ENCODE peak calls at places on chromosomes 7 and 10, in five cellular contexts. V is small intestine, P is adrenal gland, O is tibial nerve, X is astrocyte. T is an unnamed sample.

GRCh38 chr10:33542747-33543505 is 208.5 kb upstream of the NRP1 start:
- DNase-seq in X (peak; percentile 14), P (no peak), O (no peak), V (no peak), T (no peak)

GRCh38 chr7:133051066-133051465 is 30.8 kb downstream of the CHCHD3 start:
- DNase-seq in P (no peak), X (peak; percentile 13), V (no peak), O (no peak), T (no peak)

GRCh38 chr7:27174077-27175004 is at the start of gene HOXA10:
- DNase-seq in P (peak; percentile 21), X (no peak), O (no peak), V (no peak), T (no peak)

GRCh38 chr10:71767420-71768035 is 5.8 kb downstream of the VSIR start:
- DNase-seq in V (peak; percentile 89), P (peak; percentile 45), O (peak; percentile 27), X (no peak), T (peak; percentile 68)

GRCh38 chr10:60384708-60385398 is 4.8 kb downstream of the ANK3 start:
- DNase-seq in V (no peak), X (peak; percentile 99), O (no peak), P (no peak), T (no peak)

GRCh38 chr7:127890726-127891125 is 140.5 kb downstream of the LRRC4 start:
- DNase-seq in O (no peak), X (no peak), V (no peak), P (no peak), T (no peak)

GRCh38 chr7:148289630-148290029 is 300.9 kb upstream of the C7orf33 start:
- DNase-seq in O (no peak), P (no peak), X (no peak), V (no peak), T (no peak)

GRCh38 chr7:84492565-84493034 is 298.0 kb upstream of the SEMA3A start:
- DNase-seq in V (no peak), P (no peak), O (peak; percentile 27), X (no peak), T (no peak)

GRCh38 chr7:142774826-142775225 is 4.1 kb downstream of the PRSS2 start:
- DNase-seq in O (no peak), V (no peak), P (no peak), X (peak; percentile 69), T (no peak)

GRCh38 chr10:59829601-59830000 is 76.3 kb upstream of the MRLN start:
- DNase-seq in V (no peak), O (no peak), X (no peak), P (no peak), T (no peak)

GRCh38 chr10:49387029-49387428 is 8.9 kb downstream of the DRGX start:
- DNase-seq in X (peak; percentile 78), P (no peak), V (no peak), O (no peak), T (no peak)

GRCh38 chr7:92848441-92848840 is 12.1 kb upstream of the CDK6 start:
- DNase-seq in X (no peak), V (no peak), P (no peak), O (no peak), T (no peak)

GRCh38 chr7:92847305-92847704 is 10.9 kb upstream of the CDK6 start:
- DNase-seq in P (no peak), O (no peak), V (no peak), X (no peak), T (no peak)

GRCh38 chr7:92851732-92852131 is 15.4 kb upstream of the CDK6 start:
- DNase-seq in O (no peak), P (no peak), V (no peak), X (peak; percentile 33), T (no peak)

GRCh38 chr7:92848854-92849745 is 12.7 kb upstream of the CDK6 start:
- DNase-seq in O (no peak), V (peak; percentile 78), P (no peak), X (peak; percentile 20), T (no peak)

DNA sequence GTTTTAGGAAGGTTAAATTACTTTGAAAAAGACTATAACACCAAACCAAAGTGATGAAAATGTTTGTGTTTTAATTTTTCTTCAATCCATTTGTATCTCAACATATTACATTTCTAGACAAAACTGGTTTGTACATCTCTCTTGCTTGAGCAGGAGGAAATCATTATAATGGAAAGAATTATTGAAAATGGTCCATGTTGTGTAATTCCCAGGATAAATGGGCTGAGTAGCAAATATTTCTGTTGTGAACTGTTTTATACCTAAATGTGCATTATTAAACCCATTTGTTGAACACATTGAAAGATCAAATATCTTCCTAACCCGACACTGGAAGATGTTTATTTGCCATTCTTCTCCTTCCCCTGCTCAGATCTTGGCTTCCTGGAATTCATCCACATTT is 14.1 kb upstream of the CDK6 start:
- DNase-seq in P (no peak), X (no peak), V (no peak), O (no peak), T (no peak)
- H3K4me1 ChIP-seq in P (no peaks in the 10 kb centered on the region), X (no peaks in the 10 kb centered on the region), V (no peaks in the 10 kb centered on the region), O (no peaks in the 10 kb centered on the region), T (no peaks in the 10 kb centered on the region)

GRCh38 chr7:5234852-5235831 is 45.1 kb downstream of the WIPI2 start:
- DNase-seq in P (no peak), X (peak; percentile 21), O (no peak), V (no peak), T (no peak)
- H3K27ac ChIP-seq in P (no peak overlapping the region), X (no peak overlapping the region), O (no peak overlapping the region), V (no peak overlapping the region), T (no peak overlapping the region)

GRCh38 chr10:114392112-114392835 is 12.0 kb downstream of the AFAP1L2 start:
- DNase-seq in O (no peak), X (no peak), P (no peak), V (no peak), T (no peak)

GRCh38 chr10:114387784-114388183 is 16.5 kb downstream of the AFAP1L2 start:
- DNase-seq in O (no peak), P (no peak), V (no peak), X (no peak), T (no peak)

GRCh38 chr10:114388275-114388674 is 16.0 kb downstream of the AFAP1L2 start:
- DNase-seq in V (no peak), O (no peak), X (peak; percentile 51), P (no peak), T (no peak)

GRCh38 chr10:114391599-114391998 is 12.7 kb downstream of the AFAP1L2 start:
- DNase-seq in P (no peak), O (no peak), V (no peak), X (no peak), T (no peak)

GRCh38 chr10:114389429-114389828 is 14.9 kb downstream of the AFAP1L2 start:
- DNase-seq in V (no peak), O (peak; percentile 77), X (peak; percentile 82), P (no peak), T (no peak)
- H3K4me1 ChIP-seq in V (no peaks in the 10 kb centered on the region), O (peaks cover 98% of the 10 kb centered on the region), X (peaks cover 32% of the 10 kb centered on the region), P (no peaks in the 10 kb centered on the region), T (no peaks in the 10 kb centered on the region)

GRCh38 chr7:135747366-135747765 is 1.2 kb downstream of the FAM180A start:
- DNase-seq in P (no peak), O (no peak), X (no peak), V (no peak), T (no peak)

GRCh38 chr7:135743907-135744789 is 4.5 kb downstream of the FAM180A start:
- DNase-seq in X (peak; percentile 86), V (no peak), O (no peak), P (no peak), T (no peak)

GRCh38 chr7:135745702-135746312 is 2.8 kb downstream of the FAM180A start:
- DNase-seq in V (peak; percentile 5), O (peak; percentile 70), X (peak; percentile 99), P (peak; percentile 83), T (peak; percentile 90)

GRCh38 chr7:135744938-135745701 is 3.5 kb downstream of the FAM180A start:
- DNase-seq in O (no peak), P (no peak), X (peak; percentile 94), V (no peak), T (no peak)

GRCh38 chr7:135748770-135749169 is at the start of gene FAM180A:
- DNase-seq in X (peak; percentile 70), O (peak; percentile 53), V (no peak), P (no peak), T (no peak)
- H3K27ac ChIP-seq in X (no peak within 1 kb of the TSS), O (peak within 1 kb of the TSS; percentile 45), V (peak within 1 kb of the TSS; percentile 57), P (no peak within 1 kb of the TSS), T (peak within 1 kb of the TSS; percentile 86)

GRCh38 chr7:39314869-39315268 is 251.3 kb upstream of the YAE1 start:
- DNase-seq in P (no peak), O (no peak), X (no peak), V (no peak), T (no peak)
- H3K4me1 ChIP-seq in P (no peaks in the 10 kb centered on the region), O (no peaks in the 10 kb centered on the region), X (no peaks in the 10 kb centered on the region), V (no peaks in the 10 kb centered on the region), T (no peaks in the 10 kb centered on the region)

DNA sequence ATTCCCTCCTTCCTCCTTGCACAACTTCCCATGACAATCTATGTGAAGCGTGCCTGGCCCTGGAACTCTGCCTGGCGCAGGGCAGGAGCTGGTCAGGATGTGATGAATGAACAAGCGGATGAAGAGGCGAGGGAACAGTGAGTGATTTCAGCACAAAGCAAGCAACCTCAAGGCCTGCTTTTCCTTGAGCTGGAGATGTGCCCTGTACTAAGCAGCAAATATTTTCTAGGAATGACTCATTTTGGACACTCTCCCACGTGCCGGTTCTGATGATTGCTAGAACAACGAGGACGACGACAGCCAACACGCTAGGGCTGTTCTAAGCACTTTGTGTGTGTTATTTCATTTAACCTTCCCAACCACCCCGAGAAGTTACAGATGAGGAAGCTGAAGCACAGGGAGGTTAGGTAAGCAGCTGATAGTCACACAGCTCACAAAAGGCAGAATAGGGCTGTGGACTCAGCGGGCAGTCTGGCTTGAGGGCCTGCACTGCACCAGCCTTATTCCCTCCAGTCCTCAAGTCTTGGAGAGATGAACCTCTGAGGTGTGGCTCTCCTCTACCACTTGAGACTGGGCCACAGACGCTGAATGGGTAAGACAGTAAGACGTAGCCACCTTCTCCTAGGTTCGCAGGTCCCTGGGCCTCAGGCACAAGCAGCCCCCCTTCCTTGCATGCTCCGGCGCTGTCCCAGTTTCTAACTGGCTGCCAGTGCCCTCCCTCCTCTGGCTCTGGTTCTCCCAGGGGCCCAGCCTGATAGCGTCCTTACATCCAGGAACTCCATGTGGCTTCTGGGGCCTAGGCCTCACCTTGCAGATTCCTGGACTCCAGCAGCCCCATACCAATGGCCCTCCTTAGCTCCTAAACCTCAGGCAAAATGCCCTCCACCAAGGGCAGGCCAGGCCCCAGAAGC is 59.0 kb downstream of the YKT6 start:
- DNase-seq in P (peak; percentile 74), X (peak; percentile 95), O (peak; percentile 68), V (no peak), T (peak; percentile 82)
- H3K27ac ChIP-seq in P (no peak overlapping the region), X (peak overlapping the region; percentile 21), O (peak overlapping the region; percentile 84), V (peak overlapping the region; percentile 47), T (peak overlapping the region; percentile 97)

DNA sequence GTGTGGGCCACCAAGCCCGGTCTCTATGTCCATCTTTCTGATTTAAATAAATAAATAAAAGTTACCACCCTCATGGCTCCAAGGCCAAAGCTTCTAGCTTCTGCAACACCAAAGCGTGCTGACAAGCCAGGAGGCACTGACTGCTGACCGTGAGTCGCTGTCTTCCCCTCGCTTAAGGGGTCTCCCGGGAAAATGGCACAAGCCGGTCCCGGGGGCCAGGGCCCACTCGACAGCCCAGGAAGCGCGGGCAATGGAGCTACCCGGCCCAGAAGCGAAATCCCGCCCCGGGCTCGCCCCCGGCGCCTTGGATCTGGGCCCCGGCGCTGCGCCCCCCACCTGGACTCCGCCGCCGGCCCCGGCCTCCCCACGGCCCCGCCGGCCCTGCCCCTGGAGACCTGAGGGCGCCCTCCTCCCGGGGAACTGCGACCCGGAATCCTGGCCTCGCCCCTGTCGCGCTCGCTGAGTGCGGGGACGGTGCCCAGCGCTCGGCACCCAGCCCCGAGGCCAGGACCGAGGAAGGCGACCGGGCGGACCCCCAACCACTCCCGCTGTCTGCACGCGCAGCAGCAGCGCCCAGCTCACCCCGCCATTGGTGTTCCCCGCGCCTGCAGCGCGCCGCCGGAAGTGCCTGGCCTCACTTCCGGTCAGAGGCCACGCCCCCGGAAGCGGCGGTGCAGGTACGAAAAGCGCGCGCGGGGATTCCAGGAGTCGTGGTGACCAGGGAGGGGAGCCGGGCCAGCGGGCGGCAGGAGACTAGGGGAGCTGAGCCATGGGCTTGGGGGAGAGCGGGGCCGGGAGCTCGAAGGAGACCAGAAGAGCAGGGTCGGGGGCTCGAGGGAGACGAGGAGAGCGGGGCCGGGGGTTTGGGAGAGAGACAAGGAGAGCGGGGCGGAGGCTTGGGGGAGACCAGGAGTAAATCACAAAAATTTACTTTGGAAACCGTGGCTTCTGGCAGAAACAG is at the start of the genes MRM2 and NUDT1:
- DNase-seq in O (peak; percentile 80), P (peak; percentile 85), V (peak; percentile 78), X (peak; percentile 52), T (peak; percentile 85)
- H3K4me1 ChIP-seq in O (peaks cover 26% of the 10 kb centered on the region), P (peaks cover 4% of the 10 kb centered on the region), V (peaks cover 3% of the 10 kb centered on the region), X (peaks cover 4% of the 10 kb centered on the region), T (no peaks in the 10 kb centered on the region)